ENCODE peak calls at places on chromosome 9, in four cellular contexts. T is hypothalamus; O is putamen; V is activated CD4-positive, alpha-beta T cell treated with anti-CD3 and anti-CD28 coated beads, Interleukin-2, amount 50 U/mL, for 1 hour. X is an unnamed sample.

GRCh38 chr9:135827866-135828580 is 79.3 kb downstream of the CAMSAP1 start:
- DNase-seq in T (no peak), O (no peak), V (no peak), X (no peak)

GRCh38 chr9:26833792-26834191 is 58.8 kb downstream of the CAAP1 start:
- DNase-seq in T (no peak), O (no peak), V (no peak), X (no peak)

GRCh38 chr9:27535701-27536118 is 6.1 kb upstream of the MOB3B start:
- DNase-seq in T (peak; percentile 29), O (peak; percentile 78), V (no peak), X (peak; percentile 71)

GRCh38 chr9:107336718-107337360 is 53.8 kb downstream of the RAD23B start:
- DNase-seq in T (no peak), O (no peak), V (no peak), X (no peak)

GRCh38 chr9:73143606-73144328 is 7.9 kb upstream of the ANXA1 start:
- DNase-seq in T (no peak), O (no peak), V (no peak), X (no peak)

GRCh38 chr9:89667730-89668129 is 62.9 kb downstream of the GADD45G start:
- DNase-seq in T (no peak), O (no peak), V (no peak), X (no peak)

GRCh38 chr9:88947581-88948573 is 43.4 kb upstream of the S1PR3 start:
- DNase-seq in T (no peak), O (no peak), V (no peak), X (no peak)

GRCh38 chr9:116152941-116153764 is 438 bp upstream of the PAPPA start:
- DNase-seq in T (no peak), O (no peak), V (no peak), X (no peak)

GRCh38 chr9:76162109-76162730 is 232.0 kb downstream of the RFK start:
- DNase-seq in T (no peak), O (no peak), V (no peak), X (no peak)

GRCh38 chr9:131954299-131954698 is 125.4 kb downstream of the MED27 start:
- DNase-seq in T (no peak), O (no peak), V (no peak), X (no peak)

GRCh38 chr9:35490155-35490909 is 421 bp downstream of the RUSC2 start:
- DNase-seq in T (peak; percentile 45), O (peak; percentile 18), V (no peak), X (peak; percentile 49)

GRCh38 chr9:16521868-16522381 is 348.5 kb downstream of the BNC2 start:
- DNase-seq in T (no peak), O (no peak), V (no peak), X (no peak)

GRCh38 chr9:3794005-3794404 is 268.2 kb upstream of the RFX3 start:
- DNase-seq in T (no peak), O (no peak), V (no peak), X (no peak)

GRCh38 chr9:29208670-29209069 is 1635.4 kb upstream of the C9orf72 start:
- DNase-seq in T (no peak), O (no peak), V (no peak), X (peak; percentile 8)

GRCh38 chr9:10605388-10605787 is 7.4 kb downstream of the PTPRD start:
- DNase-seq in T (no peak), O (no peak), V (no peak), X (no peak)

GRCh38 chr9:26175264-26175663 is 497.0 kb upstream of the TUSC1 start:
- DNase-seq in T (no peak), O (no peak), V (no peak), X (no peak)

GRCh38 chr9:35976726-35977125 is 18.8 kb upstream of the OR2S2 start:
- DNase-seq in T (no peak), O (no peak), V (no peak), X (no peak)

GRCh38 chr9:86005253-86005775 is 64.4 kb downstream of the NAA35 start:
- DNase-seq in T (no peak), O (no peak), V (no peak), X (no peak)

GRCh38 chr9:21677834-21678233 is 124.6 kb upstream of the MTAP start:
- DNase-seq in T (no peak), O (no peak), V (no peak), X (no peak)

GRCh38 chr9:137638680-137639079 is 19.9 kb downstream of the EHMT1 start:
- DNase-seq in T (no peak), O (no peak), V (no peak), X (no peak)

GRCh38 chr9:2570615-2571479 is 50.7 kb upstream of the VLDLR start:
- DNase-seq in T (no peak), O (no peak), V (no peak), X (no peak)

GRCh38 chr9:134655101-134655500 is 13.5 kb downstream of the COL5A1 start:
- DNase-seq in T (no peak), O (no peak), V (no peak), X (no peak)

GRCh38 chr9:119951090-119951489 is 581.9 kb upstream of the BRINP1 start:
- DNase-seq in T (no peak), O (no peak), V (no peak), X (no peak)

GRCh38 chr9:93270976-93271375 is 87.0 kb downstream of the WNK2 start:
- DNase-seq in T (no peak), O (no peak), V (no peak), X (no peak)

GRCh38 chr9:70404261-70404660 is 10.2 kb downstream of the KLF9 start:
- DNase-seq in T (no peak), O (no peak), V (no peak), X (no peak)

GRCh38 chr9:138007566-138008080 is 130.0 kb downstream of the CACNA1B start:
- DNase-seq in T (no peak), O (no peak), V (no peak), X (no peak)

GRCh38 chr9:111900934-111901612 is 4.5 kb downstream of the UGCG start:
- DNase-seq in T (no peak), O (no peak), V (no peak), X (no peak)

GRCh38 chr9:134433101-134433500 is 106.8 kb downstream of the RXRA start:
- DNase-seq in T (no peak), O (no peak), V (no peak), X (peak; percentile 36)

GRCh38 chr9:6197330-6197729 is 18.3 kb upstream of the IL33 start:
- DNase-seq in T (no peak), O (no peak), V (no peak), X (no peak)

GRCh38 chr9:89482056-89482784 is 15.7 kb downstream of the SEMA4D start:
- DNase-seq in T (no peak), O (no peak), V (no peak), X (peak; percentile 72)

GRCh38 chr9:111821006-111821528 is 26.3 kb upstream of the SHOC1 start:
- DNase-seq in T (no peak), O (no peak), V (no peak), X (no peak)

GRCh38 chr9:14902561-14902960 is 7.7 kb downstream of the FREM1 start:
- DNase-seq in T (no peak), O (no peak), V (no peak), X (no peak)

GRCh38 chr9:134843740-134844139 is 36.9 kb upstream of the FCN2 start:
- DNase-seq in T (no peak), O (no peak), V (no peak), X (no peak)

GRCh38 chr9:93129286-93129685 is 4.8 kb downstream of the NINJ1 start:
- DNase-seq in T (no peak), O (no peak), V (no peak), X (no peak)

GRCh38 chr9:109963079-109963478 is 183.1 kb downstream of the PALM2AKAP2 start:
- DNase-seq in T (no peak), O (no peak), V (no peak), X (no peak)

GRCh38 chr9:93708987-93709302 is 132.6 kb downstream of the PHF2 start:
- DNase-seq in T (no peak), O (no peak), V (no peak), X (no peak)

GRCh38 chr9:100425758-100426157 is 1.2 kb upstream of the MSANTD3 start:
- DNase-seq in T (no peak), O (no peak), V (no peak), X (no peak)

X was measured in midbrain.